ENCODE peak calls at places on chromosomes 2 and 18, in six cellular contexts. One of them, this sample, is unnamed. For H3K4me1, the result is how much of the 10 kb centered on the place peaks cover.

GRCh38 chr2:188693771-188694170 is 280.4 kb upstream of the COL3A1 start:
- ATAC-seq in HepG2: no peak
- ATAC-seq in A549: no peak
- ATAC-seq in K562: no peak
- ATAC-seq in upper lobe of left lung: no peak
- ATAC-seq in GM12878: no peak
- ATAC-seq in this sample: no peak

GRCh38 chr2:52611757-52612156 is 1155.8 kb upstream of the CHAC2 start:
- ATAC-seq in HepG2: no peak
- ATAC-seq in A549: no peak
- ATAC-seq in K562: no peak
- ATAC-seq in upper lobe of left lung: no peak
- ATAC-seq in GM12878: no peak
- ATAC-seq in this sample: no peak

GRCh38 chr2:61398413-61398812 is 72.5 kb downstream of the USP34 start:
- ATAC-seq in HepG2: no peak
- ATAC-seq in A549: no peak
- ATAC-seq in K562: no peak
- ATAC-seq in upper lobe of left lung: no peak
- ATAC-seq in GM12878: no peak
- ATAC-seq in this sample: no peak

GRCh38 chr2:24469148-24469547 is 21.9 kb upstream of the NCOA1 start:
- ATAC-seq in HepG2: no peak
- ATAC-seq in A549: no peak
- ATAC-seq in K562: no peak
- ATAC-seq in upper lobe of left lung: no peak
- ATAC-seq in GM12878: peak
- ATAC-seq in this sample: no peak

GRCh38 chr2:149033716-149034115 is 4.8 kb upstream of the LYPD6B start:
- ATAC-seq in HepG2: no peak
- ATAC-seq in A549: no peak
- ATAC-seq in K562: no peak
- ATAC-seq in upper lobe of left lung: no peak
- ATAC-seq in GM12878: no peak
- ATAC-seq in this sample: no peak

GRCh38 chr2:236551843-236552542 is 17.6 kb upstream of the ACKR3 start:
- ATAC-seq in HepG2: no peak
- ATAC-seq in A549: no peak
- ATAC-seq in K562: no peak
- ATAC-seq in upper lobe of left lung: no peak
- ATAC-seq in GM12878: peak
- ATAC-seq in this sample: no peak

GRCh38 chr2:181178823-181179412 is 198.5 kb downstream of the UBE2E3 start:
- ATAC-seq in HepG2: peak
- ATAC-seq in A549: peak
- ATAC-seq in K562: peak
- ATAC-seq in upper lobe of left lung: no peak
- ATAC-seq in GM12878: peak
- ATAC-seq in this sample: no peak

GRCh38 chr18:55821219-55821618 is 233.2 kb upstream of the TCF4 start:
- ATAC-seq in HepG2: no peak
- ATAC-seq in A549: no peak
- ATAC-seq in K562: no peak
- ATAC-seq in upper lobe of left lung: no peak
- ATAC-seq in GM12878: no peak
- ATAC-seq in this sample: no peak

GRCh38 chr2:213150315-213150951 is 979 bp downstream of the IKZF2 start:
- ATAC-seq in HepG2: no peak
- ATAC-seq in A549: no peak
- ATAC-seq in K562: no peak
- ATAC-seq in upper lobe of left lung: no peak
- ATAC-seq in GM12878: no peak
- ATAC-seq in this sample: no peak

GRCh38 chr2:57045236-57045635 is 861.4 kb downstream of the CCDC85A start:
- ATAC-seq in HepG2: no peak
- ATAC-seq in A549: no peak
- ATAC-seq in K562: no peak
- ATAC-seq in upper lobe of left lung: no peak
- ATAC-seq in GM12878: no peak
- ATAC-seq in this sample: no peak

GRCh38 chr18:5900249-5900648 is 4.9 kb upstream of the TMEM200C start:
- ATAC-seq in HepG2: no peak
- ATAC-seq in A549: peak
- ATAC-seq in K562: no peak
- ATAC-seq in upper lobe of left lung: peak
- ATAC-seq in GM12878: no peak
- ATAC-seq in this sample: no peak

GRCh38 chr2:109318150-109318948 is 189.3 kb downstream of the SH3RF3 start:
- ATAC-seq in HepG2: peak
- ATAC-seq in A549: no peak
- ATAC-seq in K562: peak
- ATAC-seq in upper lobe of left lung: peak
- ATAC-seq in GM12878: no peak
- ATAC-seq in this sample: peak

GRCh38 chr2:148614024-148614331 is 30.6 kb upstream of the EPC2 start:
- ATAC-seq in HepG2: peak
- ATAC-seq in A549: no peak
- ATAC-seq in K562: peak
- ATAC-seq in upper lobe of left lung: no peak
- ATAC-seq in GM12878: peak
- ATAC-seq in this sample: no peak

GRCh38 chr2:181978351-181979150 is 7.1 kb upstream of the PPP1R1C start:
- ATAC-seq in HepG2: no peak
- ATAC-seq in A549: no peak
- ATAC-seq in K562: no peak
- ATAC-seq in upper lobe of left lung: no peak
- ATAC-seq in GM12878: no peak
- ATAC-seq in this sample: no peak

GRCh38 chr18:63046375-63046774 is 273.2 kb downstream of the BCL2 start:
- ATAC-seq in HepG2: no peak
- ATAC-seq in A549: peak
- ATAC-seq in K562: no peak
- ATAC-seq in upper lobe of left lung: no peak
- ATAC-seq in GM12878: no peak
- ATAC-seq in this sample: no peak

GRCh38 chr2:11652141-11652540 is 17.9 kb downstream of the NTSR2 start:
- ATAC-seq in HepG2: no peak
- ATAC-seq in A549: no peak
- ATAC-seq in K562: no peak
- ATAC-seq in upper lobe of left lung: no peak
- ATAC-seq in GM12878: no peak
- ATAC-seq in this sample: no peak

GRCh38 chr18:79955302-79956075 is 4.0 kb upstream of the SLC66A2 start:
- ATAC-seq in HepG2: no peak
- ATAC-seq in A549: no peak
- ATAC-seq in K562: no peak
- ATAC-seq in upper lobe of left lung: no peak
- ATAC-seq in GM12878: peak
- ATAC-seq in this sample: no peak

GRCh38 chr18:11587432-11587831 is 22.0 kb upstream of the SLC35G4 start:
- ATAC-seq in HepG2: no peak
- ATAC-seq in A549: no peak
- ATAC-seq in K562: no peak
- ATAC-seq in upper lobe of left lung: no peak
- ATAC-seq in GM12878: no peak
- ATAC-seq in this sample: no peak

GRCh38 chr2:14569294-14569693 is 63.2 kb upstream of the LRATD1 start:
- ATAC-seq in HepG2: no peak
- ATAC-seq in A549: no peak
- ATAC-seq in K562: no peak
- ATAC-seq in upper lobe of left lung: no peak
- ATAC-seq in GM12878: no peak
- ATAC-seq in this sample: no peak

GRCh38 chr2:141557329-141558098 is 573.3 kb downstream of the LRP1B start:
- ATAC-seq in HepG2: no peak
- ATAC-seq in A549: no peak
- ATAC-seq in K562: no peak
- ATAC-seq in upper lobe of left lung: no peak
- ATAC-seq in GM12878: no peak
- ATAC-seq in this sample: no peak

GRCh38 chr18:4107049-4107459 is 348.1 kb downstream of the DLGAP1 start:
- ATAC-seq in HepG2: no peak
- ATAC-seq in A549: no peak
- ATAC-seq in K562: no peak
- ATAC-seq in upper lobe of left lung: no peak
- ATAC-seq in GM12878: no peak
- ATAC-seq in this sample: no peak

GRCh38 chr2:43269074-43269572 is 42.7 kb upstream of the ZFP36L2 start:
- ATAC-seq in HepG2: peak
- ATAC-seq in A549: peak
- ATAC-seq in K562: peak
- ATAC-seq in upper lobe of left lung: peak
- ATAC-seq in GM12878: no peak
- ATAC-seq in this sample: peak

GRCh38 chr2:96898636-96899035 is 28.8 kb upstream of the SEMA4C start:
- ATAC-seq in HepG2: peak
- ATAC-seq in A549: no peak
- ATAC-seq in K562: no peak
- ATAC-seq in upper lobe of left lung: no peak
- ATAC-seq in GM12878: no peak
- ATAC-seq in this sample: no peak

GRCh38 chr2:136021976-136022375 is 36.5 kb upstream of the DARS1 start:
- ATAC-seq in HepG2: no peak
- ATAC-seq in A549: no peak
- ATAC-seq in K562: no peak
- ATAC-seq in upper lobe of left lung: no peak
- ATAC-seq in GM12878: no peak
- ATAC-seq in this sample: no peak

GRCh38 chr2:237283136-237283928 is 130.6 kb downstream of the COL6A3 start:
- ATAC-seq in HepG2: no peak
- ATAC-seq in A549: no peak
- ATAC-seq in K562: no peak
- ATAC-seq in upper lobe of left lung: no peak
- ATAC-seq in GM12878: no peak
- ATAC-seq in this sample: no peak

GRCh38 chr2:217616936-217617335 is 385.9 kb downstream of the TNS1 start:
- ATAC-seq in HepG2: no peak
- ATAC-seq in A549: no peak
- ATAC-seq in K562: no peak
- ATAC-seq in upper lobe of left lung: no peak
- ATAC-seq in GM12878: no peak
- ATAC-seq in this sample: no peak
- H3K4me1 ChIP-seq in HepG2: under half
- H3K4me1 ChIP-seq in A549: under half
- H3K4me1 ChIP-seq in K562: under half
- H3K4me1 ChIP-seq in upper lobe of left lung: under half
- H3K4me1 ChIP-seq in GM12878: under half
- H3K4me1 ChIP-seq in this sample: under half

DNA sequence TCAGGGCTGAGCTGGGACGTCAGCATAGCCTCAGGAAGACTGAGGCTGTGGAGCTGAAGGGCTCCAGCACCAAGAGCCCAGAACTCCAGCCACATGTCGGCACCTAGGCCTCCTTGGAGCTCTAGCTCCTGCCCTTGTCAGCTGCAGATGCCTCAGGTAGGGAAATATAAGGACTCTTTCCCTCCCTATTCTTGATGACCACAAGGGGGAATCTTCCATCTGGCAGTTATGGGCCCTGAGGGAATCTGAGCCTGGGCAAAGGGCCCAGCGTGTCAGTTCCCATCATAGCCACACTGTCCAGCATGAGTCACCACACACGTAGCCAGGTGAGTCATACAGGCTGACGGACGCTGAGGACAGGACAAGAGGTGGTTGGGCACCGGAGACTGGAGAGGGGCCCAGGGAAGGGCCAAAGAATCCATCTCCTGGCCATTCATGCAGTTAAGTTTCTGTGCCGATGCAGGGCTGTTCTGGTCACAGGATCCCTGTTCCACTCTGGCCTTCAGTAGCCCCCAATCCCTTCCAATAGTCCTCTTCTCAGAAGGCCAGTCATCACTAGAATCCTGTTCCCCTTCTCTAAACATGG is 1.8 kb downstream of the MPV17 start:
- ATAC-seq in HepG2: peak
- ATAC-seq in A549: peak
- ATAC-seq in K562: peak
- ATAC-seq in upper lobe of left lung: peak
- ATAC-seq in GM12878: no peak
- ATAC-seq in this sample: peak
- TF ChIP-seq EP300 in HepG2: peak
- TF ChIP-seq EP300 in A549: no peak
- TF ChIP-seq EP300 in K562: peak
- TF ChIP-seq EP300 in upper lobe of left lung: no peak
- TF ChIP-seq EP300 in GM12878: no peak
- TF ChIP-seq EP300 in this sample: no peak

DNA sequence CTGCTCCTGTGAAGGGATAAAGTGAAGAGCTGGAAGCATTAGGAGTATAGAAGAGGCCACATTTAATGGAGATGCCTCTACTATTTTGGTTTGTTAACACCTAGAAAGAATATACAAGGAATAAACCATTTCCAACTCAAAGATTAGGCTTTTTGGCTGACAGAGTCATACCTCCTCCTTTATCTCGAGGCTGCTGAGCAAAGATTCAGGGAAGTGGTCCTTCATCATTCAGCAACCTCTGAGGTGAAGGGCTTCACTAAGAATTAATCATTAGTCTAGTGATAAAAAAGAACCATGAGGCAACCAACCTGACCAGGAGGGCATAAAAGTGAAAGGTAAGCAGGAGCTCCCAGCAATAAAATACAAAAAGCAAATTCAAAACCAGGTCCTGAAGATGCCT is 25.8 kb downstream of the AAK1 start:
- ATAC-seq in HepG2: no peak
- ATAC-seq in A549: no peak
- ATAC-seq in K562: peak
- ATAC-seq in upper lobe of left lung: no peak
- ATAC-seq in GM12878: no peak
- ATAC-seq in this sample: no peak
- H3K4me1 ChIP-seq in HepG2: under half
- H3K4me1 ChIP-seq in A549: under half
- H3K4me1 ChIP-seq in K562: under half
- H3K4me1 ChIP-seq in upper lobe of left lung: under half
- H3K4me1 ChIP-seq in GM12878: under half
- H3K4me1 ChIP-seq in this sample: under half

DNA sequence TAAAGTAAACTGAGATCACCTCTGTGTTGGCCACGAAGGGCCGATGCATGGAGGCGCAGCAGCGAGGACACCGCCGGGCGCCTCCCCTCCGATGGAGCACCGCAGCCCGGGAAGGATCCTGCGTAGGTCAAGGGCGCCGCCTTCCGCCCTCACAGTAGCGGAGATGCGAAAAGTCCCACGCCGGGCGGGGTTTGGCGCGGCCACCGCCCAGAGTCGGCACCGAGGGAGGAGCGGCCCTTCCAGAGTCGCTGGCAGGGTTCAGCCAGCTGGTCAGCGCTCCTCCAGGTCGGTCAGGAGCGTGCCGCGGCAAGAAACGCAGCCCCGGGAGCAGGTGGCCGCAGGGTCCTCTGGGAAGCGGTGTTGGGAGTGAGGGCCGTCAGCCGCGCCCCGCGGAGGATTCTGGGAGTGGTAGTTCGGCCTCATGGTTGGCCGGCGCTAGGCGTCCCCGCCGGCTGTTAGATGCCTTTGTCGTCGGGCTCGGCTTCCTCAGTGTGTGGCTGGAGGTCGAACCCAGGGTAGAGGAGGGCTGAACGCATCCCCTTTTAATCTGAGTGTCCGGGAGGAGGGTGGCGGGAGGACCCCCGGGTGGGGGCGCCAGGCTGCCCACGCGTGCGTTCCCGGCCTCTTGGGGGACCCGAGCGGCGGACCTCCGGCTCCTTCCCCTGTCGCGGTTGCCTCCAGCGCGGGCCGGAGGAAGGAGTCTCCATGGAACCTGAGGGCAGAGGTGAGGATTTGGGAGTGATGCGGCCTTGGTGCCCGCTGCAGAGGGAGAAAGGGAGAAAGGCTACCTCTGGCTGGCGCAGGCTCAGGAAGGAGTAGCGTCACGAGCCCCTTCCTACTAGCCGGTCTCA is at the start of gene ZNF892:
- ATAC-seq in HepG2: peak
- ATAC-seq in A549: peak
- ATAC-seq in K562: peak
- ATAC-seq in upper lobe of left lung: peak
- ATAC-seq in GM12878: peak
- ATAC-seq in this sample: peak
- TF ChIP-seq EP300 in HepG2: no peak
- TF ChIP-seq EP300 in A549: no peak
- TF ChIP-seq EP300 in K562: no peak
- TF ChIP-seq EP300 in upper lobe of left lung: no peak
- TF ChIP-seq EP300 in GM12878: no peak
- TF ChIP-seq EP300 in this sample: no peak